ENCODE peak calls at places on chromosomes 11 and 22, in seven cellular contexts. V, E, U, D, S, N and X are unnamed samples.

GRCh38 chr11:119697882-119698281 is 31.1 kb downstream of the NECTIN1 start:
- DNase-seq in D (no peak), N (no peak), S (no peak), V (no peak), E (no peak), U (no peak), X (no peak)

GRCh38 chr22:19066531-19067271 is 55.5 kb downstream of the DGCR2 start:
- DNase-seq in N (no peak), D (peak), V (peak), E (no peak), U (no peak), S (peak), X (no peak)

GRCh38 chr11:23236846-23237550 is 376.7 kb upstream of the CCDC179 start:
- DNase-seq in N (no peak), U (no peak), E (no peak), V (no peak), D (peak), S (peak), X (no peak)

GRCh38 chr11:45451766-45452440 is 165.8 kb upstream of the SYT13 start:
- DNase-seq in D (peak), S (peak), U (no peak), N (no peak), V (peak), E (no peak), X (no peak)

GRCh38 chr11:115929618-115930129 is 425.5 kb upstream of the CADM1 start:
- DNase-seq in U (no peak), D (no peak), S (no peak), N (no peak), V (no peak), E (no peak), X (no peak)

GRCh38 chr11:45921561-45922424 is 663 bp upstream of the LARGE2 start:
- DNase-seq in N (no peak), S (no peak), U (no peak), V (no peak), E (peak), D (no peak), X (peak)

GRCh38 chr22:22387386-22387736 is 121.2 kb downstream of the ZNF280B start:
- DNase-seq in N (no peak), U (no peak), V (no peak), E (no peak), D (no peak), S (no peak), X (no peak)

GRCh38 chr11:43948341-43949185 is 6.1 kb downstream of the C11orf96 start:
- DNase-seq in N (no peak), V (no peak), D (no peak), S (no peak), E (no peak), U (no peak), X (no peak)

GRCh38 chr11:10302744-10303557 is 1.9 kb upstream of the ADM start:
- DNase-seq in N (peak), D (peak), U (no peak), E (peak), S (peak), V (no peak), X (no peak)

GRCh38 chr11:116471608-116472007 is 301.2 kb downstream of the BUD13 start:
- DNase-seq in U (peak), D (peak), N (no peak), E (no peak), S (peak), V (peak), X (no peak)

GRCh38 chr11:130544266-130544665 is 95.8 kb downstream of the ADAMTS15 start:
- DNase-seq in S (no peak), V (no peak), N (no peak), U (no peak), E (no peak), D (no peak), X (no peak)

GRCh38 chr11:72411623-72412532 is 22.5 kb downstream of the CLPB start:
- DNase-seq in N (no peak), D (no peak), V (no peak), E (no peak), S (no peak), U (no peak), X (no peak)

GRCh38 chr11:99773646-99774045 is 752.9 kb downstream of the CNTN5 start:
- DNase-seq in U (no peak), N (no peak), S (peak), D (peak), V (no peak), E (no peak), X (peak)

GRCh38 chr11:134727636-134728035 is 315.6 kb upstream of the B3GAT1 start:
- DNase-seq in E (no peak), S (no peak), V (no peak), N (no peak), U (no peak), D (no peak), X (no peak)

GRCh38 chr22:42683599-42684283 is 34.5 kb upstream of the CYB5R3 start:
- DNase-seq in D (no peak), N (peak), U (no peak), V (no peak), E (no peak), S (no peak), X (no peak)

DNA sequence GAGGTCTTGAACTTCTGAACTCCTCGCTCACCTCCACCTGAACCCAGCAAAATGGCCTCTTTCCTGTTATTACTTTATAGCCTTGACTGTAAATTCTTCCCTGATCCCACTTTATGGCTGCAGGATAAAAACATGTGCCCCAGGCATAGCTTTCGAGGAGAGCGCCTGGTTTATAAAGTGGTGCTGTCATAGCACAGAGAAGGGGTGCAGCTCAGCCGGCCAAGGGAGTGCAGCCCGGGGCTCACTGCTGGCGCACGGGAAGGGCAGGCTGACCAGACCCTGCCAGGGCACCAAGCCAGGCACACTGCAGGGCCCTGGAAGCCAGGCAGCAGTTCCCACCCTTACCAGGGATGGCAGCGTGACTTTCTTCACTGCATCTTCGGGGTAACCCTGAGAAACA is 50.9 kb downstream of the ISX start:
- DNase-seq in U (no peak), E (no peak), V (no peak), D (no peak), N (no peak), S (no peak), X (no peak)
- TF ChIP-seq CTCF in U (no peak), E (no peak), V (no peak), D (no peak), N (no peak), S (no peak), X (no peak)

GRCh38 chr11:123776160-123776559 is 21.8 kb upstream of the OR6X1 start:
- DNase-seq in D (no peak), N (no peak), S (no peak), E (no peak), V (no peak), U (no peak), X (no peak)

GRCh38 chr11:123771664-123772063 is 17.3 kb upstream of the OR6X1 start:
- DNase-seq in N (no peak), S (no peak), D (no peak), E (no peak), V (no peak), U (no peak), X (no peak)

GRCh38 chr11:123773959-123774358 is 19.6 kb upstream of the OR6X1 start:
- DNase-seq in U (no peak), E (no peak), N (no peak), S (no peak), D (no peak), V (no peak), X (no peak)

GRCh38 chr11:123773026-123773425 is 18.7 kb upstream of the OR6X1 start:
- DNase-seq in V (no peak), U (no peak), S (no peak), E (no peak), D (no peak), N (no peak), X (no peak)

GRCh38 chr11:123775274-123775673 is 21.0 kb upstream of the OR6X1 start:
- DNase-seq in D (no peak), S (no peak), V (no peak), E (no peak), U (no peak), N (no peak), X (no peak)
- H3K4me3 ChIP-seq in D (no peak), S (no peak), V (no peak), E (no peak), U (no peak), N (no peak), X (no peak)

DNA sequence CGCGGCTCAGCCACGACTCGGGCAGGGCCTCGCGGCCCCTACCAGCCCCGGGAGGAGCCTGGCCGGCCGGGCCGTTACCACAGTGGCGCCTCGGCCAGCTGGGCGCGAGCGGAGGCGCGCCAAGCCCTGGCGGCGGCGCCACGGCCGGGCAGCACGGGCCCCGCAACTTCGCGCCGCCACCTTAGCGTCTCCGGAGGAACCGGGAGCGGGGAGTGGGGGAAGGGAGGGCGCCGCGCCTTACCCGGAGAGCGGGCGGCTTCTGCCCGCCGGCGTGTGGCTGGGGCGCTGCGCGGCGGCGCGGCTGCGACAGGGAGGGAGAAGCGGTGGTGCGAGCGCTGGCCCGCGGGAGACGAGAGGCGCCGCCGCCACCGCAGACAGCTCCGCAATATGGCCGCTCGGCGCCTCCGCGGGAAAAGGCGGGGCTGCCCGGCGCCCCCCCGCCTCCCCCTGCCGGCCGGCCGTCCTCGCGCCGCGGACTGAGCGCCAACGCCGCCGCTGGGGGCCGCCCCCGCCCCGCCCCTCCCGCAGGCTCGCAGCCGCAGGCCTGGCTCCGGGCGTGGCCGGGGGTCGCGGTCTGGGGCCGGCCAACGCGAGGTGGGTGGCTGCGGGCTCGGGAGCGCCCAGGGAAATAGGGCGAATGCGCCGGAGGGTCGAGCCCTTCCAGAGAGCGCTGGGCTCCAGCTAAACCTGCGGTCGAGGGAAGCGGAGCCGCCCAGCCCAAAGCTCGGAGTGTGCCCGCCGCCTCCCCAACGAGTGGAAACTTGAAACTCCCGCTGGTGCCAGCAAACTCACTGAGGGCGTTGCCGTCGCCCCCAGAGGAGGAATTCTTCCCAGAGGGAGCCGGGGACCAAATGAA is at the start of gene RDX:
- DNase-seq in S (peak), E (peak), D (peak), N (peak), U (peak), V (no peak), X (peak)
- TF ChIP-seq CTCF in S (no peak), E (no peak), D (no peak), N (peak), U (no peak), V (no peak), X (no peak)

GRCh38 chr11:1770528-1770927 is 6.8 kb upstream of the CTSD start:
- DNase-seq in S (no peak), E (no peak), N (no peak), U (no peak), D (no peak), V (no peak), X (no peak)

GRCh38 chr11:1771700-1772099 is 8.0 kb upstream of the CTSD start:
- DNase-seq in E (no peak), V (no peak), U (no peak), D (peak), N (no peak), S (peak), X (no peak)

GRCh38 chr11:1772270-1773130 is 8.8 kb upstream of the CTSD start:
- DNase-seq in S (peak), V (peak), D (peak), N (no peak), E (no peak), U (peak), X (peak)

GRCh38 chr11:1770061-1770460 is 6.3 kb upstream of the CTSD start:
- DNase-seq in D (no peak), S (no peak), E (no peak), N (no peak), U (no peak), V (no peak), X (no peak)

DNA sequence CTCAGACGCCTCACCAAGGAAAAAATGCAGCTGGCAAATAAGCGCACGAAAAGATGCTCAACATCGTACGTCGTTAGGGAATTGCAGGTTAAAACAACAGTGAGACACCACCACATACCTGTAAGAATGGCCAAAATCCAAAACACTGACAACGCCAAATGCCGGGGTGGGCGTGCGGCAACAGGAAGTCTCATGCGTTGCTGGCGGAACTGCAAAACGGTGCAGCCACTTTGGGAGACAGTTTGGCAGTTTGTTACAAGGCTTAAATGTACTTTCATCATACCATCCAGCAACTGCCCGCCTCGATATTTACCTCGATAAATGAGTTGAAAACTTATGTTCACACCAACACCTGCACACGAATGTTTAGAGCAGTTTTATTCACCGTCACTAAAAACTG is 7.5 kb upstream of the CTSD start:
- DNase-seq in V (no peak), U (no peak), S (no peak), N (no peak), D (no peak), E (no peak), X (no peak)
- H3K4me3 ChIP-seq in V (no peak), U (no peak), S (no peak), N (no peak), D (no peak), E (no peak), X (no peak)

GRCh38 chr11:384511-384910 is 9.5 kb upstream of the PKP3 start:
- DNase-seq in E (no peak), N (peak), U (no peak), S (no peak), V (no peak), D (no peak), X (no peak)

GRCh38 chr11:386483-386882 is 7.5 kb upstream of the PKP3 start:
- DNase-seq in N (no peak), D (no peak), V (no peak), S (no peak), E (no peak), U (no peak), X (no peak)

GRCh38 chr11:385594-386351 is 8.2 kb upstream of the PKP3 start:
- DNase-seq in V (no peak), U (no peak), S (no peak), N (no peak), E (no peak), D (no peak), X (no peak)

GRCh38 chr11:390175-390574 is 3.8 kb upstream of the PKP3 start:
- DNase-seq in V (no peak), E (peak), S (no peak), D (no peak), N (no peak), U (no peak), X (no peak)

DNA sequence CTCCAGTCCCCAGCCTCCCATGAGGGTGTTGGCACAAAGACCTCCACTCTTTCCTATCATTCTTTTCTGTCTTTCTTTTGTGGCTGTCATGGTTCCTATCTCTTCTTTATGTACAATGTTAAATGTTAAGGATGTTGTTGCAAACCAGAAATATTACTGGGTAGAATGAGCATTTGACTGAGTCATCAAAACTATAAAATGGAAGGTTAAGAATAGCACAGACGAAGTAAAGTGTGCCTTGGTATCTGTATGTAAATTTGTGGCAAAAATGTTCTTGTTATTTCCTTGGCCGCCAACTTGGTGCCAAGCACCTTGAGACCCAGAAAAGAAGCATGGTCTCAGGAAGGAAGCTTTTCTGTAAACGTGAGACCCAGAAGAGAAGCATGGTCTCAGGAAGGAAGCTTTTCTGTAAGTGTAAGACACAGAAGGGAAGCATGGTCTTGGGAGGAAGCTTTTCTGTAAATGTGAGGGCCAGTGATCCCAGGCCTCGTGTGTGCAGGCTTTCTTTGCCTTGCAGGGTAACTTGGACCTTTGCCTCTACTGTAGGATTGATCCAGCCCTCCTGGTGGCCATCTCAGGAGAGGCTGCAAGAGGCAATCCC is 6.7 kb upstream of the PKP3 start:
- DNase-seq in E (no peak), D (no peak), V (no peak), S (no peak), U (no peak), N (no peak), X (no peak)
- TF ChIP-seq CTCF in E (no peak), D (peak), V (no peak), S (no peak), U (no peak), N (no peak), X (no peak)

GRCh38 chr11:27319065-27319464 is 44.0 kb downstream of the CCDC34 start:
- DNase-seq in E (no peak), S (peak), V (no peak), D (peak), U (peak), N (no peak), X (no peak)

GRCh38 chr11:27313157-27313821 is 49.7 kb downstream of the CCDC34 start:
- DNase-seq in N (no peak), E (no peak), U (no peak), S (no peak), V (peak), D (no peak), X (no peak)

GRCh38 chr11:27312110-27312509 is 50.9 kb downstream of the CCDC34 start:
- DNase-seq in U (no peak), N (no peak), D (no peak), V (no peak), E (no peak), S (no peak), X (no peak)

GRCh38 chr11:27317751-27318150 is 45.3 kb downstream of the CCDC34 start:
- DNase-seq in U (peak), D (peak), E (no peak), S (peak), V (no peak), N (no peak), X (no peak)

GRCh38 chr11:27315816-27316215 is 47.2 kb downstream of the CCDC34 start:
- DNase-seq in S (no peak), D (no peak), N (no peak), U (no peak), E (no peak), V (no peak), X (no peak)
- H3K4me3 ChIP-seq in S (no peak), D (no peak), N (no peak), U (no peak), E (no peak), V (no peak), X (no peak)